ENCODE peak calls at places on chromosomes 11 and 22, in five cellular contexts. W, M, Y, B and K are unnamed samples.

GRCh38 chr11:36249271-36249670 is 40.0 kb downstream of the COMMD9 start:
- DNase-seq in Y (peak), B (no peak), W (no peak), M (no peak), K (no peak)

GRCh38 chr22:26842103-26842502 is 184.7 kb downstream of the MIAT start:
- DNase-seq in M (no peak), W (no peak), B (no peak), Y (no peak), K (no peak)

GRCh38 chr11:8262552-8263108 is 1.0 kb downstream of the LMO1 start:
- DNase-seq in B (no peak), Y (peak), M (peak), W (no peak), K (no peak)

GRCh38 chr11:130775306-130776043 is 140.8 kb downstream of the SNX19 start:
- DNase-seq in Y (peak), W (no peak), M (no peak), B (no peak), K (no peak)

GRCh38 chr22:35914665-35915476 is 113.8 kb downstream of the RBFOX2 start:
- DNase-seq in B (peak), Y (peak), M (peak), W (peak), K (no peak)

GRCh38 chr11:123594188-123594901 is 60.1 kb downstream of the SCN3B start:
- DNase-seq in Y (no peak), W (no peak), B (no peak), M (peak), K (no peak)

GRCh38 chr22:21762712-21763581 is 27.4 kb upstream of the YPEL1 start:
- DNase-seq in B (no peak), M (no peak), W (no peak), Y (peak), K (peak)

GRCh38 chr11:22787565-22788162 is 41.9 kb downstream of the SVIP start:
- DNase-seq in B (no peak), Y (peak), M (peak), W (no peak), K (no peak)

GRCh38 chr11:1943977-1944376 is 3.2 kb upstream of the MRPL23 start:
- DNase-seq in M (no peak), Y (peak), W (peak), B (no peak), K (peak)

GRCh38 chr11:64659417-64660144 is 63.4 kb downstream of the NRXN2 start:
- DNase-seq in B (no peak), Y (peak), M (no peak), W (no peak), K (no peak)

GRCh38 chr11:130592056-130592455 is 143.6 kb downstream of the ADAMTS15 start:
- DNase-seq in Y (no peak), M (no peak), W (no peak), B (no peak), K (no peak)

GRCh38 chr11:127252321-127252720 is 251.8 kb upstream of the KIRREL3 start:
- DNase-seq in B (no peak), Y (no peak), M (no peak), W (no peak), K (no peak)

GRCh38 chr11:83127309-83127636 is 29.7 kb upstream of the PCF11 start:
- DNase-seq in M (no peak), B (no peak), W (no peak), Y (no peak), K (no peak)

GRCh38 chr11:118049771-118050170 is 27.1 kb upstream of the TMPRSS4 start:
- DNase-seq in B (no peak), Y (no peak), W (no peak), M (no peak), K (no peak)

GRCh38 chr11:50187220-50187619 is 154.5 kb downstream of the OR4C45 start:
- DNase-seq in W (no peak), B (no peak), M (no peak), Y (no peak), K (no peak)

GRCh38 chr11:38136887-38137286 is 1538.9 kb upstream of the RAG2 start:
- DNase-seq in B (no peak), M (no peak), W (no peak), Y (no peak), K (no peak)

GRCh38 chr11:48103621-48104561 is 112.7 kb upstream of the OR4B1 start:
- DNase-seq in M (no peak), W (no peak), B (peak), Y (no peak), K (no peak)

GRCh38 chr11:128405693-128406364 is 181.5 kb downstream of the ETS1 start:
- DNase-seq in M (no peak), W (no peak), B (no peak), Y (peak), K (no peak)

GRCh38 chr11:118917488-118918127 is 8.1 kb downstream of the BCL9L start:
- DNase-seq in B (peak), M (no peak), W (peak), Y (peak), K (no peak)

GRCh38 chr11:86559311-86559945 is 113.0 kb downstream of the ME3 start:
- DNase-seq in B (no peak), W (no peak), Y (peak), M (peak), K (no peak)

GRCh38 chr11:130611791-130612251 is 163.4 kb downstream of the ADAMTS15 start:
- DNase-seq in Y (peak), M (peak), B (no peak), W (no peak), K (no peak)

GRCh38 chr22:22730655-22731373 is 86.4 kb downstream of the GGTLC2 start:
- DNase-seq in B (no peak), W (no peak), M (no peak), Y (no peak), K (no peak)

GRCh38 chr22:36191106-36191836 is 10.3 kb downstream of the APOL4 start:
- DNase-seq in Y (no peak), B (peak), M (no peak), W (no peak), K (no peak)

GRCh38 chr11:70065318-70066135 is 12.6 kb upstream of the ANO1 start:
- DNase-seq in B (peak), Y (no peak), M (no peak), W (peak), K (no peak)

GRCh38 chr11:13062115-13062514 is 53.0 kb downstream of the RASSF10 start:
- DNase-seq in W (no peak), M (no peak), B (no peak), Y (no peak), K (no peak)
- TF ChIP-seq CTCF in W (no peak), M (no peak), B (no peak), Y (no peak), K (no peak)

DNA sequence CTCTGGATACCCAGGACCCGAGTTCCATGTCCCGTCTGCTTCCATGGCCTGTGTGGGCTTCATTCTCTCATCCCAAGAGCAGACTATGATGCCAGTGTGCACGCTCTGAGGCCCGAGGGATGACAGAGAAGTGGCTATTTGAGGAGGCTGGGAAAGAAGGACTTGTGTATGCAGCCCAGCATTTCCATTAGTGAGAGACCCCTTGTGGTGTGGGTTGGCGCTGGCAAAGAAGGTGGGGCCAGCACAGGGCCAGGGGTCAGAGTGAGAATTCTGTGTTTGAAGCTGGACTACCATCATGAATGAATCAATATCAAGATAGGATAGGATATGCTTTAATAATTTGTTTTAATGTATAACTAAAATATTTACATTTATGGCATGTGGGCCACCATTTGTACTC is 200.8 kb downstream of the HIPK3 start:
- DNase-seq in M (no peak), B (no peak), Y (no peak), W (no peak), K (no peak)
- TF ChIP-seq CTCF in M (no peak), B (no peak), Y (no peak), W (no peak), K (no peak)

GRCh38 chr11:76314741-76315090 is 66.2 kb downstream of the THAP12 start:
- DNase-seq in Y (peak), M (no peak), B (no peak), W (no peak), K (no peak)
- TF ChIP-seq CTCF in Y (no peak), M (no peak), B (no peak), W (no peak), K (no peak)

DNA sequence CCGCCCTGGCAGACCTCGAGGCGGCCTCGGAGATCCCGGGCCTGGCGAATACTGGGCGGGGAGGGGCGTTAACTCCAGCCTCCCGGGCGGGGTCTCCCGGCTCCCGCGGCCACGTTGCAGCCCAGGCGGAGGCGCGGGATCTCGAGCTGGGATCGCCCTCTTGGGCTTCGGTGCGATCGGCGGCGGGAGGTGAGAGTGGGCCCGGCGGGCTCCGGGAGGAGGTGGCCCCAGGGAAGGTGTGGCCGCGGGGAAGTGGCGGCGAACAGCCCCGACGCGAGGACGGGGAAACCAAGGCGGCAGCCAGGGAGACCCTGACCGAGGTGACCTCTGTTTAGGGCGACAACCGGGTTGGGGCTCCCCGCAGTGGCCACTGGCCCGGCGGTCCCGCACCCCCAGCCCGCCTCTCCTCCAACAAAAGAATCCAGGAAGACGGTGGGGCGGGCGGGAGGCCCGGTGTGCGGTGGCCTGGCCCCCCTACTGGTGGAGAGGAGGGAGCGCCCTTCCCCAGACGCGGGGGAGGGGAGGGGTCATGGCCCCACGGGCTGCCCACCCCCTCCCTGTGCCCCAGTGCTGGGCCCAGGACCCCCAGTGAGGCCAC is at the start of gene PHETA2:
- DNase-seq in W (no peak), M (peak), B (peak), Y (peak), K (no peak)
- TF ChIP-seq CTCF in W (peak), M (peak), B (peak), Y (peak), K (peak)

DNA sequence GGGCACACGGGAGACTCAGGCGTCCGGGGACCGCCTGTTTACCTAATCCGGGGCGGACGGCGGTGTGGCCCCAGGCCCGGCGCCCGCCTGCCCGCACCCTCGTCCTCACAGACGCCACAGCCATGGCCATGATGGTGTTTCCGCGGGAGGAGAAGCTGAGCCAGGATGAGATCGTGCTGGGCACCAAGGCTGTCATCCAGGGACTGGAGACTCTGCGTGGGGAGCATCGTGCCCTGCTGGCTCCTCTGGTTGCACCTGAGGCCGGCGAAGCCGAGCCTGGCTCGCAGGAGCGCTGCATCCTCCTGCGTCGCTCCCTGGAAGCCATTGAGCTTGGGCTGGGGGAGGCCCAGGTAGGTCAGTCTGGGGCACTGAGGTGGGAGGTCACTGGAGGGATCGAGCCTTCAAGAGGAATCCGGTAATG is 10.0 kb upstream of the RAB1B start:
- DNase-seq in M (no peak), Y (no peak), W (peak), B (no peak), K (no peak)
- TF ChIP-seq CTCF in M (no peak), Y (no peak), W (peak), B (peak), K (peak)

DNA sequence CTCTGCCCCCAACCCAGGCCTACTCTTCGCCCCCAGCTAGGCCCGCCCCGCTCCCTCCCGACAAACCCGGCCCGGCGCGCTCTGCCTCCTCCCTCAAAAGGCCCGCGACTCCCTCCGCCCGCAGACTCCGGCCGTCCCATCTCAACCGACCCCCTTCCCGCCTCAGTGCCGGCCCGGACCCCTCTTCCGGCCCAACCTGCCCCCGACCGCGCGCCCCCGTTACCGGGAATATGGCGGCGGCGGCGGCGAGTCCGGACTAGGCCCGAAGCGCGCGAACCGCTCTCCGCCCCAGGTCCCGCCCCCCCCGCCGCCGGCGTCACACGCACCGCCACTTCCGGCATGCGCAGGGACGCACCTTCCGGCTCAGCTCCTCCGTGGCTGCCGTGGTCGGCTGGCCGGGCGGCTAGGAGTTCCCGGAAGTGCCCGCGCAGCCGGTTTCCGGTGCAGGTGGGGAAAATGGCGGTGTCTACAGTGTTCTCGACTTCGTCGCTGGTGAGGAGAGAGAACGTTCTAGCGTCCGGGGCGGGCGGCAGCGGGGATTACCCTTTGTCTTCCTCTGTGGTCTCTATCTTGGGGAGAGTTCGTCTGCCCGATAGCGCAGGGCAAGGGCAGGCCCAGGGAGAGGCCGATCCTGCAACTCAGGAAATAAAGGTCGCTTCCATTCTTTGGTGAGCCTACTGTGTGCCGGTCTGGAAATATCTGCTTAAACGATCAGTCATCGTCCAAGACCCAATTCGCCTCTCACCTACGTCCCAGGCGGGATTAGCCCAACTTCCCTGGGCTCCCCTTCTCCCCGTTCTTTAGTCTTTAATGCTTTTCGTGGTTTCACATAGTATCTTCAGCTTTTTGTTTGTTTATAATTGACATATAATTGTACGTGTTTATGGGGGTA is at the start of the genes CPSF7 and SDHAF2:
- DNase-seq in W (peak), B (peak), M (peak), Y (peak), K (peak)
- TF ChIP-seq CTCF in W (peak), B (no peak), M (no peak), Y (no peak), K (peak)

GRCh38 chr11:46446343-46446751 is 54.8 kb upstream of the CHRM4 start:
- DNase-seq in M (no peak), Y (peak), B (no peak), W (no peak), K (no peak)
- TF ChIP-seq CTCF in M (no peak), Y (peak), B (no peak), W (peak), K (peak)